ENCODE peak calls at places on chromosomes 7 and 10, in seven cellular contexts. One of them, this sample, is unnamed.

GRCh38 chr7:133790911-133791310 is 336.2 kb upstream of the LRGUK start:
- DNase-seq in mesendoderm: no peak
- DNase-seq in H1: no peak
- DNase-seq in neuronal stem cell: no peak
- DNase-seq in H9: no peak
- DNase-seq in trophoblast cell: no peak
- DNase-seq in IMR-90: no peak
- DNase-seq in this sample: no peak

GRCh38 chr7:17532861-17533404 is 234.5 kb downstream of the AHR start:
- DNase-seq in trophoblast cell: no peak
- DNase-seq in neuronal stem cell: no peak
- DNase-seq in H1: no peak
- DNase-seq in H9: no peak
- DNase-seq in IMR-90: peak; percentile 94
- DNase-seq in mesendoderm: no peak
- DNase-seq in this sample: peak; percentile 98

GRCh38 chr10:79100761-79101160 is 32.0 kb downstream of the ZMIZ1 start:
- DNase-seq in trophoblast cell: no peak
- DNase-seq in neuronal stem cell: no peak
- DNase-seq in mesendoderm: no peak
- DNase-seq in IMR-90: no peak
- DNase-seq in H1: no peak
- DNase-seq in H9: no peak
- DNase-seq in this sample: no peak

GRCh38 chr10:132527338-132528063 is 10.1 kb upstream of the INPP5A start:
- DNase-seq in mesendoderm: no peak
- DNase-seq in trophoblast cell: peak; percentile 20
- DNase-seq in neuronal stem cell: no peak
- DNase-seq in H9: no peak
- DNase-seq in IMR-90: no peak
- DNase-seq in H1: no peak
- DNase-seq in this sample: no peak

GRCh38 chr7:35334511-35334910 is 80.6 kb upstream of the TBX20 start:
- DNase-seq in IMR-90: no peak
- DNase-seq in trophoblast cell: peak; percentile 7
- DNase-seq in neuronal stem cell: no peak
- DNase-seq in mesendoderm: peak; percentile 19
- DNase-seq in H1: no peak
- DNase-seq in H9: no peak
- DNase-seq in this sample: no peak

GRCh38 chr10:113111900-113112853 is 162.1 kb downstream of the TCF7L2 start:
- DNase-seq in trophoblast cell: peak; percentile 58
- DNase-seq in IMR-90: peak; percentile 47
- DNase-seq in neuronal stem cell: no peak
- DNase-seq in mesendoderm: no peak
- DNase-seq in H1: no peak
- DNase-seq in H9: no peak
- DNase-seq in this sample: peak; percentile 46

GRCh38 chr7:81929386-81929785 is 159.5 kb upstream of the HGF start:
- DNase-seq in H9: no peak
- DNase-seq in trophoblast cell: peak; percentile 2
- DNase-seq in neuronal stem cell: no peak
- DNase-seq in mesendoderm: no peak
- DNase-seq in H1: no peak
- DNase-seq in IMR-90: peak; percentile 73
- DNase-seq in this sample: peak; percentile 20

GRCh38 chr10:10782603-10783002 is 235.1 kb upstream of the CELF2 start:
- DNase-seq in trophoblast cell: no peak
- DNase-seq in H1: no peak
- DNase-seq in H9: no peak
- DNase-seq in mesendoderm: no peak
- DNase-seq in IMR-90: peak; percentile 79
- DNase-seq in neuronal stem cell: no peak
- DNase-seq in this sample: peak; percentile 64

GRCh38 chr10:96450514-96451207 is 63.1 kb downstream of the TLL2 start:
- DNase-seq in H1: peak; percentile 62
- DNase-seq in H9: peak; percentile 88
- DNase-seq in IMR-90: no peak
- DNase-seq in neuronal stem cell: peak; percentile 54
- DNase-seq in trophoblast cell: peak; percentile 4
- DNase-seq in mesendoderm: peak; percentile 78
- DNase-seq in this sample: no peak

GRCh38 chr7:30977896-30978564 is 14.3 kb downstream of the GHRHR start:
- DNase-seq in H1: peak; percentile 43
- DNase-seq in H9: peak; percentile 80
- DNase-seq in neuronal stem cell: no peak
- DNase-seq in mesendoderm: peak; percentile 61
- DNase-seq in trophoblast cell: peak; percentile 60
- DNase-seq in IMR-90: peak; percentile 4
- DNase-seq in this sample: peak; percentile 15

GRCh38 chr7:101843293-101844271 is 26.2 kb downstream of the CUX1 start:
- DNase-seq in trophoblast cell: no peak
- DNase-seq in neuronal stem cell: no peak
- DNase-seq in H1: no peak
- DNase-seq in H9: peak; percentile 68
- DNase-seq in IMR-90: no peak
- DNase-seq in mesendoderm: peak; percentile 60
- DNase-seq in this sample: no peak

GRCh38 chr7:117012284-117013174 is 59.2 kb downstream of the ST7 start:
- DNase-seq in mesendoderm: peak; percentile 65
- DNase-seq in H9: no peak
- DNase-seq in IMR-90: peak; percentile 66
- DNase-seq in H1: no peak
- DNase-seq in trophoblast cell: peak; percentile 57
- DNase-seq in neuronal stem cell: no peak
- DNase-seq in this sample: peak; percentile 67

GRCh38 chr10:29896053-29896452 is 163.3 kb downstream of the JCAD start:
- DNase-seq in mesendoderm: no peak
- DNase-seq in IMR-90: peak; percentile 59
- DNase-seq in neuronal stem cell: no peak
- DNase-seq in trophoblast cell: no peak
- DNase-seq in H9: no peak
- DNase-seq in H1: no peak
- DNase-seq in this sample: peak; percentile 38

GRCh38 chr10:99807786-99808185 is 25.3 kb downstream of the ABCC2 start:
- DNase-seq in mesendoderm: no peak
- DNase-seq in trophoblast cell: no peak
- DNase-seq in IMR-90: no peak
- DNase-seq in H9: no peak
- DNase-seq in H1: no peak
- DNase-seq in neuronal stem cell: no peak
- DNase-seq in this sample: no peak

GRCh38 chr7:155340071-155340531 is 42.4 kb downstream of the INSIG1 start:
- DNase-seq in H1: no peak
- DNase-seq in IMR-90: no peak
- DNase-seq in H9: no peak
- DNase-seq in neuronal stem cell: no peak
- DNase-seq in trophoblast cell: no peak
- DNase-seq in mesendoderm: no peak
- DNase-seq in this sample: no peak

GRCh38 chr7:82152858-82153257 is 290.7 kb downstream of the CACNA2D1 start:
- DNase-seq in IMR-90: no peak
- DNase-seq in mesendoderm: no peak
- DNase-seq in H9: no peak
- DNase-seq in trophoblast cell: no peak
- DNase-seq in H1: no peak
- DNase-seq in neuronal stem cell: no peak
- DNase-seq in this sample: no peak

GRCh38 chr7:44979481-44980392 is 922 bp upstream of the MYO1G start:
- DNase-seq in trophoblast cell: no peak
- DNase-seq in H1: no peak
- DNase-seq in H9: no peak
- DNase-seq in IMR-90: no peak
- DNase-seq in mesendoderm: peak; percentile 62
- DNase-seq in neuronal stem cell: no peak
- DNase-seq in this sample: no peak

GRCh38 chr10:34761443-34761842 is 53.7 kb downstream of the PARD3 start:
- DNase-seq in H9: no peak
- DNase-seq in neuronal stem cell: no peak
- DNase-seq in mesendoderm: no peak
- DNase-seq in trophoblast cell: no peak
- DNase-seq in IMR-90: no peak
- DNase-seq in H1: no peak
- DNase-seq in this sample: no peak

GRCh38 chr7:41984888-41985287 is 252.1 kb downstream of the GLI3 start:
- DNase-seq in IMR-90: peak; percentile 79
- DNase-seq in trophoblast cell: no peak
- DNase-seq in mesendoderm: no peak
- DNase-seq in neuronal stem cell: no peak
- DNase-seq in H1: no peak
- DNase-seq in H9: no peak
- DNase-seq in this sample: peak; percentile 63

GRCh38 chr10:113991091-113991860 is 52.4 kb upstream of the ADRB1 start:
- DNase-seq in mesendoderm: no peak
- DNase-seq in neuronal stem cell: no peak
- DNase-seq in H9: no peak
- DNase-seq in trophoblast cell: no peak
- DNase-seq in IMR-90: no peak
- DNase-seq in H1: no peak
- DNase-seq in this sample: no peak

GRCh38 chr7:43625977-43626376 is 43.1 kb downstream of the STK17A start:
- DNase-seq in IMR-90: no peak
- DNase-seq in H9: no peak
- DNase-seq in trophoblast cell: no peak
- DNase-seq in H1: no peak
- DNase-seq in neuronal stem cell: no peak
- DNase-seq in mesendoderm: no peak
- DNase-seq in this sample: no peak

GRCh38 chr7:43628431-43628830 is 45.5 kb downstream of the STK17A start:
- DNase-seq in H1: no peak
- DNase-seq in neuronal stem cell: no peak
- DNase-seq in IMR-90: no peak
- DNase-seq in H9: no peak
- DNase-seq in trophoblast cell: peak; percentile 5
- DNase-seq in mesendoderm: no peak
- DNase-seq in this sample: no peak

GRCh38 chr7:43629857-43630256 is 46.9 kb downstream of the STK17A start:
- DNase-seq in trophoblast cell: no peak
- DNase-seq in H1: no peak
- DNase-seq in IMR-90: no peak
- DNase-seq in neuronal stem cell: no peak
- DNase-seq in H9: no peak
- DNase-seq in mesendoderm: no peak
- DNase-seq in this sample: no peak

GRCh38 chr7:43625453-43625852 is 42.5 kb downstream of the STK17A start:
- DNase-seq in IMR-90: no peak
- DNase-seq in H9: no peak
- DNase-seq in neuronal stem cell: no peak
- DNase-seq in mesendoderm: peak; percentile 50
- DNase-seq in H1: no peak
- DNase-seq in trophoblast cell: no peak
- DNase-seq in this sample: peak; percentile 26

DNA sequence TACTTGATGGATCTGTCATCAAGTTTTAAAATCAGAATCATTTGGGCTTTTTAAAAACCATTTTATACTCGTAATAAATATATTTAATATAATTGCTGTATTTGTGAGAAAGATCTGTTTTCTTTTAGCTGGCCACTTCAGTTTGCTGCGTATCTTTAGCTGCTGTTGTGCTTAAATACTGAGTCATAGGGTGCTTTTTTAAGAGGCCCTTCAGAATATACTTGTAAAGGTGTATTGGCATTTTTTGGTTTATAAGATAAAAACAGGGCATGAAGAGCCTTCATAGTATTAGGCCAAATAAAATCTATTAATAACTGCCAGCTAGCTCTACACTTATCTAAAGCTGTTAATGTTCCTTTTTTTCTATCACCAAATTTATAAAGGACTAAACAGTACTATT is 43.8 kb downstream of the STK17A start:
- DNase-seq in neuronal stem cell: no peak
- DNase-seq in trophoblast cell: no peak
- DNase-seq in H9: no peak
- DNase-seq in H1: no peak
- DNase-seq in mesendoderm: no peak
- DNase-seq in IMR-90: no peak
- DNase-seq in this sample: no peak
- H3K27ac ChIP-seq in neuronal stem cell: no peak overlapping the region
- H3K27ac ChIP-seq in trophoblast cell: no peak overlapping the region
- H3K27ac ChIP-seq in H9: no peak overlapping the region
- H3K27ac ChIP-seq in H1: no peak overlapping the region
- H3K27ac ChIP-seq in mesendoderm: no peak overlapping the region
- H3K27ac ChIP-seq in IMR-90: no peak overlapping the region
- H3K27ac ChIP-seq in this sample: no peak overlapping the region

DNA sequence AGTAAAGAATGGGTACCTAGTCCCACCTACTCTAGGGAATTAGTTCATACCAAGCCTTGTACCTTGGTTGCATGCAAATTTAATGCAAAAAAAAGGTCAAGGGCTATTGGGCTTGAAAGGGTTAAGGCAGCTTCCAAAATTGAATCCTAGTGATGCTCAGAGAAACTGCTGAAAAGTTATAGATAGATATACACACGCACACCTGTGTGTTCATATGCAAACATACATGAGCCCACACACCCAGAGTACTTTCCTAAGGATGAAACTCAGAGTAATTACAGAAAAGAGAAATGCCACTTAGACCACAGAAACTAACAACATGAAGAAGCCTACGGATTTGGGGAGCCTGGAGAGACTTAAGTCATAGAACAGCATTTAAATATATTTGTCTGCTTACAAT is 1.5 kb downstream of the SLC25A13 start:
- DNase-seq in H1: no peak
- DNase-seq in trophoblast cell: no peak
- DNase-seq in IMR-90: no peak
- DNase-seq in H9: no peak
- DNase-seq in mesendoderm: no peak
- DNase-seq in neuronal stem cell: no peak
- DNase-seq in this sample: no peak
- H3K4ac ChIP-seq in H1: no peak overlapping the region
- H3K4ac ChIP-seq in trophoblast cell: no peak overlapping the region
- H3K4ac ChIP-seq in IMR-90: no peak overlapping the region
- H3K4ac ChIP-seq in H9: no peak overlapping the region
- H3K4ac ChIP-seq in mesendoderm: no peak overlapping the region
- H3K4ac ChIP-seq in neuronal stem cell: no peak overlapping the region
- H3K4ac ChIP-seq in this sample: no peak overlapping the region

GRCh38 chr10:16856092-16856491 is 38.9 kb upstream of the RSU1 start:
- DNase-seq in H9: no peak
- DNase-seq in H1: no peak
- DNase-seq in mesendoderm: no peak
- DNase-seq in neuronal stem cell: no peak
- DNase-seq in trophoblast cell: no peak
- DNase-seq in IMR-90: no peak
- DNase-seq in this sample: no peak
- H3K9ac ChIP-seq in H9: no peak overlapping the region
- H3K9ac ChIP-seq in H1: no peak overlapping the region
- H3K9ac ChIP-seq in mesendoderm: no peak overlapping the region
- H3K9ac ChIP-seq in neuronal stem cell: no peak overlapping the region
- H3K9ac ChIP-seq in trophoblast cell: no peak overlapping the region
- H3K9ac ChIP-seq in IMR-90: no peak overlapping the region
- H3K9ac ChIP-seq in this sample: no peak overlapping the region

DNA sequence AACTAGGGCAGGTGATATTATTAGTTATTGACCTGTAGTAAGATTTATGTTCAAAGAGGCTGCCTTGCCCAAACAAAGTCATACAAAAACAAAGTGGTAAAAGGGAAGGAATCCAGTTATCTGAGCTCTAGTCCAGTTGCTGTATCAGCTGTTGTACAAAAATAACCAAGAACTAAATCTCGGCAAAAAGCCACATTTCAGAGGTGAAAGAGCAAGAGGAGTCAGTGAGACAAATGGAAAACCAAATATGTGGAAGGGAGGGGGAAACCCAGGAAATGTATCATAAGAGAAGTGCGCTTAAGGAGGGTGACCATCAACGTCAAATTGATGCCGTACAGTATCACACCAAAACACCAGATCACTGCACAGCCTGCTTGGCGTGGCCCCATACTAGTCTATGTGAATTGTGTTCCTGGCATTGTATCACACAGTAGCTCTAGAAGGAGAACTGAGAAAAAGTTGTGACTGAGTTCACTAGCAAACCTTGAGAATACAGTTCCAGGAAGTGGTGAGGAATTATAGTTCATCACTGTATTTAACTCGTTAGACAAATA is 6.4 kb downstream of the AGBL3 start:
- DNase-seq in mesendoderm: no peak
- DNase-seq in IMR-90: peak; percentile 52
- DNase-seq in H9: no peak
- DNase-seq in neuronal stem cell: no peak
- DNase-seq in trophoblast cell: no peak
- DNase-seq in H1: no peak
- DNase-seq in this sample: no peak
- H3K27ac ChIP-seq in mesendoderm: no peak overlapping the region
- H3K27ac ChIP-seq in IMR-90: no peak overlapping the region
- H3K27ac ChIP-seq in H9: no peak overlapping the region
- H3K27ac ChIP-seq in neuronal stem cell: no peak overlapping the region
- H3K27ac ChIP-seq in trophoblast cell: no peak overlapping the region
- H3K27ac ChIP-seq in H1: no peak overlapping the region
- H3K27ac ChIP-seq in this sample: peak overlapping the region; percentile 94

This sample was measured in mesenchymal stem cell.